ENCODE peak calls at places on chromosome 16, in four cellular contexts. N is dorsolateral prefrontal cortex, Q is BJ, O is NCI-H1105. M is an unnamed sample.

GRCh38 chr16:4505356-4506153 is 29.4 kb downstream of the HMOX2 start:
- DNase-seq in N (no peak), O (no peak), Q (no peak), M (no peak)

GRCh38 chr16:11603331-11603750 is 16.6 kb upstream of the LITAF start:
- DNase-seq in N (no peak), O (no peak), Q (no peak), M (no peak)

GRCh38 chr16:13856811-13857511 is 63.0 kb upstream of the ERCC4 start:
- DNase-seq in Q (no peak), N (no peak), O (no peak), M (no peak)

GRCh38 chr16:11431915-11432465 is 86.7 kb downstream of the RMI2 start:
- DNase-seq in O (no peak), Q (no peak), N (no peak), M (no peak)

GRCh38 chr16:86018487-86018886 is 119.5 kb downstream of the IRF8 start:
- DNase-seq in N (no peak), O (no peak), Q (no peak), M (no peak)

GRCh38 chr16:54493076-54493475 is 206.5 kb upstream of the IRX3 start:
- DNase-seq in N (no peak), Q (no peak), O (no peak), M (no peak)

GRCh38 chr16:73016488-73016830 is 31.5 kb downstream of the ZFHX3 start:
- DNase-seq in Q (no peak), O (no peak), N (no peak), M (no peak)

GRCh38 chr16:81148277-81148676 is 52.1 kb upstream of the GCSH start:
- DNase-seq in N (no peak), Q (no peak), O (no peak), M (no peak)

GRCh38 chr16:1610071-1610840 is 1.6 kb downstream of the IFT140 start:
- DNase-seq in Q (peak; percentile 22), O (peak; percentile 65), N (peak; percentile 68), M (no peak)

GRCh38 chr16:54277845-54278703 is 8.5 kb downstream of the IRX3 start:
- DNase-seq in N (no peak), Q (no peak), O (no peak), M (no peak)

GRCh38 chr16:49488740-49489525 is 115.3 kb downstream of the C16orf78 start:
- DNase-seq in O (no peak), Q (no peak), N (no peak), M (no peak)

GRCh38 chr16:87780385-87780989 is 14.7 kb upstream of the KLHDC4 start:
- DNase-seq in O (no peak), Q (no peak), N (peak; percentile 23), M (peak; percentile 71)

GRCh38 chr16:77408607-77409006 is 26.2 kb downstream of the ADAMTS18 start:
- DNase-seq in N (no peak), O (no peak), Q (no peak), M (no peak)

GRCh38 chr16:88688013-88688778 is 1.9 kb upstream of the SNAI3 start:
- DNase-seq in N (no peak), Q (no peak), O (peak; percentile 46), M (no peak)

GRCh38 chr16:90047714-90048346 is 28.6 kb upstream of the DBNDD1 start:
- DNase-seq in Q (no peak), O (no peak), N (no peak), M (no peak)

GRCh38 chr16:46973457-46974324 is at the start of gene DNAJA2:
- DNase-seq in O (peak; percentile 95), Q (peak; percentile 28), N (peak; percentile 93), M (peak; percentile 17)

GRCh38 chr16:35559911-35560636 is 2100.7 kb downstream of the TP53TG3F start:
- DNase-seq in Q (no peak), O (no peak), N (no peak), M (peak; percentile 64)

M was measured in NCI-H2081 treated with DMSO at 0.1 percent for 48 hours.